ENCODE peak calls at places on chromosomes 4 and X, in five cellular contexts. G is SJSA1; A is fibroblast of mammary gland; T is stimulated activated CD4-positive, alpha-beta T cell treated with anti-CD3 and anti-CD28 coated beads, Interleukin-12 subunit alpha, Interleukin-12 subunit beta, amount 100 ng/mL, for 4 hours; D is NCI-H1048. P is an unnamed sample.

GRCh38 chr4:22688236-22688635 is 4.5 kb upstream of the GBA3 start:
- DNase-seq in G (no peak), A (peak), T (no peak), D (no peak), P (no peak)

GRCh38 chr4:124321370-124321769 is 391.2 kb downstream of the ANKRD50 start:
- DNase-seq in G (no peak), A (no peak), T (no peak), D (no peak), P (no peak)

GRCh38 chrX:1486177-1486576 is 33.5 kb upstream of the ASMTL start:
- DNase-seq in G (no peak), A (no peak), T (no peak), D (no peak), P (no peak)

GRCh38 chrX:137575596-137576255 is 9.8 kb downstream of the ZIC3 start:
- DNase-seq in G (no peak), A (no peak), T (no peak), D (no peak), P (no peak)

GRCh38 chrX:85504381-85504780 is 124.9 kb upstream of the POF1B start:
- DNase-seq in G (no peak), A (no peak), T (no peak), D (no peak), P (no peak)

GRCh38 chrX:110346681-110347080 is 12.0 kb upstream of the RTL9 start:
- DNase-seq in G (no peak), A (no peak), T (no peak), D (no peak), P (no peak)

GRCh38 chr4:151227731-151228130 is 49.2 kb upstream of the PRSS48 start:
- DNase-seq in G (peak), A (peak), T (no peak), D (no peak), P (no peak)

GRCh38 chr4:86302242-86302641 is 57.6 kb downstream of the MAPK10 start:
- DNase-seq in G (no peak), A (peak), T (no peak), D (no peak), P (no peak)

GRCh38 chr4:170015285-170015684 is 10.9 kb downstream of the MFAP3L start:
- DNase-seq in G (no peak), A (no peak), T (no peak), D (no peak), P (no peak)

GRCh38 chr4:103996637-103997036 is 276.9 kb upstream of the TACR3 start:
- DNase-seq in G (peak), A (peak), T (no peak), D (peak), P (no peak)

GRCh38 chrX:24012266-24012665 is 14.7 kb downstream of the KLHL15 start:
- DNase-seq in G (no peak), A (no peak), T (no peak), D (no peak), P (no peak)

GRCh38 chr4:3854661-3855060 is 88.5 kb downstream of the ADRA2C start:
- DNase-seq in G (no peak), A (no peak), T (no peak), D (no peak), P (no peak)

GRCh38 chr4:76738081-76738931 is 159.6 kb downstream of the SOWAHB start:
- DNase-seq in G (peak), A (peak), T (no peak), D (no peak), P (no peak)

GRCh38 chr4:138235419-138235952 is 6.7 kb downstream of the SLC7A11 start:
- DNase-seq in G (peak), A (peak), T (no peak), D (no peak), P (no peak)

GRCh38 chr4:80182237-80182866 is 15.0 kb upstream of the PRDM8 start:
- DNase-seq in G (no peak), A (no peak), T (no peak), D (no peak), P (no peak)

GRCh38 chr4:159922119-159922518 is 819.2 kb downstream of the RAPGEF2 start:
- DNase-seq in G (no peak), A (no peak), T (no peak), D (no peak), P (no peak)

GRCh38 chr4:53804719-53805118 is 213.4 kb upstream of the LNX1 start:
- DNase-seq in G (no peak), A (peak), T (peak), D (no peak), P (peak)

GRCh38 chr4:84338367-84338766 is 160.7 kb downstream of the NKX6-1 start:
- DNase-seq in G (no peak), A (no peak), T (no peak), D (no peak), P (no peak)

GRCh38 chrX:17242470-17242869 is 132.5 kb upstream of the NHS start:
- DNase-seq in G (peak), A (peak), T (peak), D (peak), P (peak)

GRCh38 chr4:102466298-102466697 is 34.9 kb upstream of the NFKB1 start:
- DNase-seq in G (no peak), A (peak), T (no peak), D (no peak), P (no peak)

GRCh38 chr4:87633239-87633638 is 16.8 kb upstream of the DMP1 start:
- DNase-seq in G (no peak), A (peak), T (no peak), D (peak), P (no peak)

P was measured in memory B cell.